ENCODE peak calls at places on chromosomes 6 and 20, in six cellular contexts. A, Z, H, X, D and B are unnamed samples.

GRCh38 chr6:168417660-168418059 is 23.3 kb upstream of the SMOC2 start:
- DNase-seq in A (no peak), Z (no peak), H (no peak), X (peak; percentile 37), D (no peak), B (no peak)

GRCh38 chr6:166341915-166342292 is 441 bp downstream of the SFT2D1 start:
- DNase-seq in A (no peak), Z (peak; percentile 4), H (no peak), X (no peak), D (peak; percentile 23), B (peak; percentile 7)

GRCh38 chr6:155013457-155013876 is 18.4 kb downstream of the TIAM2 start:
- DNase-seq in A (no peak), Z (no peak), H (no peak), X (no peak), D (no peak), B (no peak)

GRCh38 chr20:38453941-38454340 is 18.7 kb upstream of the RALGAPB start:
- DNase-seq in A (no peak), Z (no peak), H (peak; percentile 30), X (no peak), D (no peak), B (no peak)

GRCh38 chr6:47134476-47135189 is 92.5 kb upstream of the ADGRF1 start:
- DNase-seq in A (no peak), Z (peak; percentile 94), H (no peak), X (no peak), D (peak; percentile 99), B (no peak)

GRCh38 chr6:31086788-31087440 is 25.5 kb downstream of the C6orf15 start:
- DNase-seq in A (no peak), Z (peak; percentile 58), H (no peak), X (no peak), D (peak; percentile 90), B (no peak)

GRCh38 chr6:170404036-170404435 is 97.5 kb downstream of the FAM120B start:
- DNase-seq in A (no peak), Z (no peak), H (no peak), X (no peak), D (peak; percentile 82), B (no peak)

GRCh38 chr6:33616913-33617312 is 4.2 kb upstream of the ITPR3 start:
- DNase-seq in A (no peak), Z (no peak), H (no peak), X (no peak), D (peak; percentile 29), B (no peak)

GRCh38 chr6:160991411-160992322 is at the start of gene MAP3K4:
- DNase-seq in A (peak; percentile 74), Z (peak; percentile 81), H (peak; percentile 87), X (peak; percentile 78), D (peak; percentile 82), B (peak; percentile 83)

GRCh38 chr6:2563635-2564034 is 187.1 kb downstream of the MYLK4 start:
- DNase-seq in A (no peak), Z (no peak), H (no peak), X (no peak), D (peak; percentile 31), B (no peak)

GRCh38 chr6:149423946-149424440 is 23.9 kb downstream of the SUMO4 start:
- DNase-seq in A (no peak), Z (no peak), H (no peak), X (no peak), D (no peak), B (no peak)

GRCh38 chr6:71139249-71139648 is 149.4 kb upstream of the OGFRL1 start:
- DNase-seq in A (no peak), Z (peak; percentile 73), H (no peak), X (no peak), D (peak; percentile 76), B (no peak)

GRCh38 chr6:42100029-42100901 is 42.2 kb downstream of the C6orf132 start:
- DNase-seq in A (no peak), Z (peak; percentile 82), H (no peak), X (peak; percentile 23), D (peak; percentile 78), B (no peak)

GRCh38 chr6:42471116-42471515 is 19.4 kb upstream of the TRERF1 start:
- DNase-seq in A (no peak), Z (no peak), H (no peak), X (no peak), D (no peak), B (no peak)

GRCh38 chr6:125307150-125307838 is 5.5 kb upstream of the HDDC2 start:
- DNase-seq in A (no peak), Z (peak; percentile 69), H (no peak), X (no peak), D (peak; percentile 48), B (no peak)

GRCh38 chr6:144360401-144360800 is 75.3 kb downstream of the UTRN start:
- DNase-seq in A (no peak), Z (no peak), H (no peak), X (no peak), D (no peak), B (no peak)

GRCh38 chr20:62449951-62450815 is 22.8 kb upstream of the RBBP8NL start:
- DNase-seq in A (no peak), Z (no peak), H (no peak), X (no peak), D (no peak), B (no peak)

GRCh38 chr6:17816921-17817611 is 110.3 kb upstream of the NUP153 start:
- DNase-seq in A (no peak), Z (no peak), H (no peak), X (no peak), D (peak; percentile 36), B (no peak)

GRCh38 chr6:19979059-19979458 is 141.9 kb downstream of the ID4 start:
- DNase-seq in A (no peak), Z (no peak), H (no peak), X (no peak), D (no peak), B (no peak)

GRCh38 chr20:41499961-41500725 is 118.0 kb downstream of the CHD6 start:
- DNase-seq in A (no peak), Z (no peak), H (no peak), X (no peak), D (peak; percentile 39), B (no peak)

GRCh38 chr6:44668976-44669934 is 281.7 kb downstream of the CDC5L start:
- DNase-seq in A (no peak), Z (no peak), H (no peak), X (no peak), D (no peak), B (no peak)

GRCh38 chr20:15673206-15673605 is 900.0 kb downstream of the KIF16B start:
- DNase-seq in A (no peak), Z (peak; percentile 53), H (no peak), X (no peak), D (peak; percentile 79), B (no peak)

GRCh38 chr20:15675813-15676484 is 897.3 kb downstream of the KIF16B start:
- DNase-seq in A (no peak), Z (no peak), H (no peak), X (no peak), D (no peak), B (no peak)

GRCh38 chr20:15675151-15675550 is 898.1 kb downstream of the KIF16B start:
- DNase-seq in A (no peak), Z (no peak), H (no peak), X (no peak), D (no peak), B (no peak)

GRCh38 chr20:15674253-15675145 is 898.7 kb downstream of the KIF16B start:
- DNase-seq in A (no peak), Z (no peak), H (no peak), X (no peak), D (no peak), B (no peak)

DNA sequence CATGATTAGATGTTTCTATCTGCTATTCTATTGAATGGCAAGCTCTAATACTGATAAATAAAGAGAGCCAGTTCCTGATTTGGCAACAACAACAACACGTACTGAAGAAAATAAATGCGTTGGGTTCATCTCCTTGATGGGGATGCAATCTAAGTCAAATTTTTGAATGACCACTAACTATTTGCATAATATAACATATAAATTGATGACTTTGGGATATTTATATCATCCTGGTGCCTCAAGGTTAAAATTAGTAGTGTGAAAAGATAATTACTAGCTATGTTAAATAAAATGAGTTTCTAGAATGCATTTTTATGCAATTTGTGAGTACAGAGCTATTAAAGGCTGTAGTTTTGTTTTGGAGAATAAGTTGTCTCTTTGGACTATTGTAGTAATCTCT is 896.4 kb downstream of the KIF16B start:
- DNase-seq in A (no peak), Z (no peak), H (no peak), X (no peak), D (no peak), B (no peak)
- H3K9me3 ChIP-seq in A (no peaks in the 10 kb centered on the region), Z (no peaks in the 10 kb centered on the region), H (no peaks in the 10 kb centered on the region), X (no peaks in the 10 kb centered on the region), D (no peaks in the 10 kb centered on the region), B (no peaks in the 10 kb centered on the region)

DNA sequence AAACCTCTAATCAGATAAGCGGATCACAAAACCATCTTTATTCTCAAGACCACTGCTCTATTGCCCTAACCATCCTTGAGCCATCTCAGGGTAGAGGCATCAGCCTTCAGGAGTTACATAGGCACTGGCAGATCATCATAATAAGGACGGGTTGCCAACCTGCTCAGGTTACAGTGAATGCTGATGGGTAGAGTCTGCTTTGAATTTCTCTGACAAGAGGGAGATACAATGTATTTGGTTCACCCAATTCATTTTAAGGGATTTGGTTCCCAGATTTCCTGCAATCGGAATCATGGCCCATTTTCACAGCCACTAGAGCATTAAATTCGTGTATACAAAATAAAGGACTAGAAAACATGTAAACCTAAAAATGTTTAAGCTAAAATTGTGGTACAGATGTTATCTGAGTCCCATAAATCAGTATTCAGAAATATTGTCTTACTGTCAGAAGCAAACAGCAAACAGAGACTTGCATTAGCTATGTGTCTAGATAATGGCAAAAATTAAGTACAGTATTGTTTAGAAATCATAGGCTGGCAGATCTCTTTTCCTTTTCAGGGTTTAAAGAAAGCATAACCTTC is 41.9 kb upstream of the TMEM170B start:
- DNase-seq in A (no peak), Z (no peak), H (no peak), X (no peak), D (no peak), B (no peak)
- H3K27ac ChIP-seq in A (no peak overlapping the region), Z (peak overlapping the region; percentile 3), H (peak overlapping the region; percentile 21), X (peak overlapping the region; percentile 60), D (no peak overlapping the region), B (no peak overlapping the region)

GRCh38 chr6:134316733-134317431 is 1.0 kb downstream of the SGK1 start:
- DNase-seq in A (no peak), Z (no peak), H (no peak), X (no peak), D (no peak), B (no peak)
- H3K4me3 ChIP-seq in A (peak overlapping the region; percentile 66), Z (peak overlapping the region; percentile 52), H (peak overlapping the region; percentile 37), X (peak overlapping the region; percentile 31), D (peak overlapping the region; percentile 79), B (peak overlapping the region; percentile 49)

DNA sequence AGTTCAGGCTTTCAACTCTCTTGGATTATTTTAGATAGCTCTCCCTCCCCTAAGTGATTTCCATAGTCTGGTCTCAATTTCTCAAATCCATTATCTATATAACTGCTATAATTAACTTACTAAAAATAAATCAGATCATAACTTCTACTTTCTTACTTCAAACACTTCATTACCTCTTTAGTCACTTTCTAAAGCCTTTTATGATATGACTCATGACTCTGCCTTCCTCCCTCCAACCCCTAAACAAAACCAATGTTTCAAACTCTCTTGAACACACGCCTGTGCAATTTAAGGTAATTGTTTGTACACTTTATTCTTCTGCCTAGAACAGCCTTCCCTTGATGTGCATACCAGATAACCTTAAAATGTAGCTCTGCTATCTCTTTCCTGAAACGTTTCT is 100.5 kb downstream of the LMBRD1 start:
- DNase-seq in A (no peak), Z (peak; percentile 7), H (no peak), X (no peak), D (peak; percentile 33), B (no peak)
- H3K9me3 ChIP-seq in A (no peaks in the 10 kb centered on the region), Z (no peaks in the 10 kb centered on the region), H (no peaks in the 10 kb centered on the region), X (no peaks in the 10 kb centered on the region), D (no peaks in the 10 kb centered on the region), B (no peaks in the 10 kb centered on the region)